ENCODE peak calls at places on chromosomes 3 and 15, in four cellular contexts. T is astrocyte, U is IMR-90, G is lower lobe of right lung. Q is an unnamed sample.

GRCh38 chr15:52552303-52552702 is 16.5 kb downstream of the ARPP19 start:
- DNase-seq in T (no peak), U (no peak), G (no peak), Q (no peak)

GRCh38 chr3:152786977-152787681 is 47.8 kb upstream of the P2RY1 start:
- DNase-seq in T (no peak), U (no peak), G (no peak), Q (no peak)

GRCh38 chr15:89419370-89419984 is 76.9 kb downstream of the RHCG start:
- DNase-seq in T (peak; percentile 8), U (peak; percentile 27), G (no peak), Q (peak; percentile 52)

GRCh38 chr3:197339841-197340520 is 41.6 kb upstream of the DLG1 start:
- DNase-seq in T (peak; percentile 29), U (peak; percentile 20), G (no peak), Q (peak; percentile 40)

GRCh38 chr3:56869157-56869889 is 67.6 kb upstream of the ARHGEF3 start:
- DNase-seq in T (peak; percentile 67), U (peak; percentile 53), G (no peak), Q (no peak)

GRCh38 chr3:105965384-105965783 is 96.6 kb upstream of the CBLB start:
- DNase-seq in T (peak; percentile 85), U (peak; percentile 52), G (no peak), Q (peak; percentile 70)

GRCh38 chr3:45858809-45859543 is 17.1 kb upstream of the LZTFL1 start:
- DNase-seq in T (no peak), U (no peak), G (no peak), Q (no peak)

GRCh38 chr3:196463804-196464203 is 31.6 kb upstream of the UBXN7 start:
- DNase-seq in T (no peak), U (no peak), G (no peak), Q (no peak)

GRCh38 chr3:86937306-86937791 is 53.6 kb downstream of the VGLL3 start:
- DNase-seq in T (peak; percentile 92), U (peak; percentile 92), G (no peak), Q (peak; percentile 72)

GRCh38 chr3:52182691-52183090 is 15.3 kb upstream of the ALAS1 start:
- DNase-seq in T (no peak), U (no peak), G (no peak), Q (no peak)

GRCh38 chr3:121399820-121400219 is 146.0 kb downstream of the POLQ start:
- DNase-seq in T (no peak), U (no peak), G (no peak), Q (no peak)

GRCh38 chr3:186268616-186269448 is 93.2 kb downstream of the DGKG start:
- DNase-seq in T (no peak), U (peak; percentile 28), G (no peak), Q (peak; percentile 43)

GRCh38 chr3:155550386-155550785 is 194.5 kb downstream of the PLCH1 start:
- DNase-seq in T (no peak), U (no peak), G (no peak), Q (no peak)

GRCh38 chr3:13416002-13416793 is 3.9 kb downstream of the NUP210 start:
- DNase-seq in T (no peak), U (no peak), G (no peak), Q (no peak)

GRCh38 chr15:27043770-27044169 is 72.8 kb downstream of the GABRG3 start:
- DNase-seq in T (no peak), U (no peak), G (no peak), Q (no peak)

GRCh38 chr3:143339451-143339850 is 219.9 kb downstream of the CHST2 start:
- DNase-seq in T (no peak), U (no peak), G (no peak), Q (no peak)

GRCh38 chr15:66039117-66039860 is 170.0 kb downstream of the RAB11A start:
- DNase-seq in T (no peak), U (no peak), G (no peak), Q (no peak)

DNA sequence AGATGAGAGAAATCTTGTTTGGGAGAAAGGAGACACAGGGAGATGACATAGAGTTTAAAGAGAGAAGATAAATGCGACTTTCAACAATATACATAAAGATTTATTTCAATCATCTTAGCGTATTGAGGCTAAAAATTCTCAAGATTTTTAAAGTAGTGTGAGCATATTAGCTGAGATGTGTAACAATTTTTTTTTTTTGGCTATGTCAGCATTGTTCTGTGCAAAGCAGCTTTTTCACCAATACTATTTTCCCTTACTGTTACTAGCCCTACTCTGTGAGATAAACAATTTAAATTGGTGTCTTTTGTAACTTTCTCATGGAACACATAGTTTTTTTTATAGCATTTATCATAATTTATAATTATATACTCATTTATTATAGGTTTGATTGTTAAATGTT is 185.2 kb upstream of the ZNF385D start:
- DNase-seq in T (no peak), U (no peak), G (no peak), Q (no peak)
- H3K4me3 ChIP-seq in T (no peak overlapping the region), U (no peak overlapping the region), G (no peak overlapping the region), Q (no peak overlapping the region)

DNA sequence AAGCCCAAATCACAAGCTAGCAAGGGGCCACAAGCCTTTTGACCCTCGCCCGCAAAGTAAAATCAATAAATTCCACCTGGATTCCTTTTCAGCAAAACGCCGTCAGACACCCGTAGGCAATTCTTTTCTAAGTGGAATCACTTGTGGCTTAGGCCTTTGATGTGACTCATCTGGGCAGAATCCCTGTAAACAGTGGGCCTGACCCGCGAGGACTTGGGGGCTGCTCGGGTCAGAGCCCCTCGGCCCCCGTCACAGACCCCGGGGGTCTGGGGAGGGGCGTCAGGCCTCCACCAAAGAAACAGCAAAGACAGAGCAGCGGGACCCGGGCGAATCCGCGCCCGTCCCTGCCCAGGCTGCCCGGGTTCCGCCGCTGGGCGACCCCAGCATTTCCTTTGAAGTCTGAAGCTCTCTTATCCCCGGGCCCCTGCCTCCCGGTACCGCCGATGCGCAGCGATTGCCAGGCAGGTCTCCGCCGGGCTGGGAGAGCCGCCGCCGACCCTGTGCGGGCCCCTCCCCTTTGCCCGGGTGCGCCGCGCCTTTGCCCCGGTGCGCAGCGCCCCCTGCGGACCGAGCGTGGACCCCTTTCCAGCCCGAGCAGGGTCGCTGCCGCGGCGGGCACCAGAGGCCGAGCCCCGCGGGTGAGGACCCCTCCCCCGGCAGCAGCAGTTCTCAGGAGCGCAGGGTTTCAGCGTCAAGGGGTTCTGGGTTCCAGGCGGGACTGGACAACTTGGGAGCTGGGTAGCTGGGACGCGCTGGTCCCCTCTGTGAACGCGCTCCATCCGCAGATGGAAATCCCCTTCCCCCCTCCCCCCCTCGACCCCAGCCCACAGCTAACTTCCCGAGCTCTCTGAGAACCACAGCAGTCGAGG is 178.3 kb downstream of the UACA start:
- DNase-seq in T (peak; percentile 63), U (peak; percentile 24), G (no peak), Q (no peak)
- TF ChIP-seq CTCF in T (peak; percentile 18), U (peak; percentile 47), G (peak; percentile 49), Q (peak; percentile 12)

GRCh38 chr3:140203510-140203909 is 268.5 kb downstream of the CLSTN2 start:
- DNase-seq in T (no peak), U (no peak), G (no peak), Q (no peak)
- H3K4me3 ChIP-seq in T (no peak overlapping the region), U (no peak overlapping the region), G (no peak overlapping the region), Q (no peak overlapping the region)

DNA sequence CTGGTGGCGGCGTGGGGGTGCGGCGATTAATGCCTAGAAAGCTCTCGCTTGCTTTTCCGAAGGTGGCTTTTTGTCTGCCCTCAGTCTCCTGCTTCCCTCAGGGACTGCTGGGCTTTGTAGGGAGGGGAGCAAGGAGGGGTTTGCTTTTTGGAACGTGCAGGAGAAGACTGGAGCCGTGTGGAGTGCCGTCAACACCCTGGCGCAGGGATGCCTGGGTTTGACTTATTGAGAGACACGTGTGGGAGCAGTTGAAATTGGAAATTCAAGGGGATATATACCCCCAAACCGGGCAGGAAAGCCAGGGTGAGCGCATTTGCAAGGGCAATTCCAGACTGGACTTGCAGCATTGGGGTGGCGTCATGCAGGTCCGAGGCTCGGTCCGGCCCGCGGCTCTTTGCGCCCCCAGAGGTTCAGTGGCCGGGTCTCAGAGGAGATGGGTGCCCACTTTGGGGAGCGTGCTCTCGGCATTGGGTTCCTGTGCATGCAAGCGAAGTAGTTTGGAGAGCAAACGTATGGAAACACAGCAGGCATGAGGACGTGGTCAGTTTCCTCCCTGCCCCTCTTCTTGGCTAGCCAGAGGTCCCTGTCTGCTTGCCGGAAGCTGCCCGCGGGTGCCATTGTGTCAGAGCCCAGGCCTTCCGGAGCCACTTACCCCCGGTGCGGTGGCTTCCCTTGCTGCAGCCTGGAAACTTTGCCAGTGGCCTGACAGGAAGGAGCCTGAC is 2.2 kb downstream of the EPHB1 start:
- DNase-seq in T (no peak), U (no peak), G (no peak), Q (no peak)
- TF ChIP-seq CTCF in T (no peak), U (no peak), G (no peak), Q (no peak)

DNA sequence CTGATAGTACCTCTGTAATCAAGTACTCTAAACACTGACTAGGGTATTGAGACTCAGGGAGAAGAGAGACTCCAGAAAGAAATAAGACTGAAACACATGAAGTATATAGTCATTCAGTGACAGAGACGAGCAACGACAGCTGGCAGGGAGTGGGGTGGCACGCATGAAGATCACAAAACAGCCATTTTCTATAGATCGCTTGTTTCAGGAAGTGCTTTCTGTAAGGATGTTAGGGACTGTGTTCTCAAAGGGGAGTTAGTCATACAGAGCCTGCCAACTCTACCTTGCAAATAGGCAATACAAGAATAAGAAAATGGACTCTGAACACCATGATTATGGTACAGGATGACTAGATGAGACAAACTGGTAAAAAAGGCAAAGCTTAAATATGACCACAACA is 139.5 kb downstream of the TBL1XR1 start:
- DNase-seq in T (peak; percentile 14), U (peak; percentile 24), G (no peak), Q (no peak)
- H3K4me3 ChIP-seq in T (no peak overlapping the region), U (no peak overlapping the region), G (no peak overlapping the region), Q (no peak overlapping the region)